ENCODE peak calls at places on chromosomes 5 and 9, in five cellular contexts. One of them, this sample, is unnamed.
A peak's percentile ranks its signal among the peaks of the same experiment; 100 is the strongest.

GRCh38 chr9:19999491-20000057 is 210.7 kb upstream of the SLC24A2 start:
- DNase-seq in GM12878: peak; percentile 92
- DNase-seq in IMR-90: peak; percentile 87
- DNase-seq in A549: no peak
- DNase-seq in HepG2: no peak
- DNase-seq in this sample: no peak

GRCh38 chr5:162209005-162209605 is 141.5 kb downstream of the GABRG2 start:
- DNase-seq in IMR-90: no peak
- DNase-seq in A549: peak; percentile 37
- DNase-seq in HepG2: peak; percentile 25
- DNase-seq in GM12878: peak; percentile 24
- DNase-seq in this sample: peak; percentile 42

GRCh38 chr9:87310827-87311564 is 186.7 kb upstream of the DAPK1 start:
- DNase-seq in HepG2: no peak
- DNase-seq in IMR-90: no peak
- DNase-seq in A549: no peak
- DNase-seq in GM12878: no peak
- DNase-seq in this sample: no peak

GRCh38 chr9:137365552-137366444 is 57.2 kb downstream of the EXD3 start:
- DNase-seq in HepG2: no peak
- DNase-seq in IMR-90: no peak
- DNase-seq in GM12878: no peak
- DNase-seq in A549: no peak
- DNase-seq in this sample: no peak

GRCh38 chr9:127967151-127967809 is 13.5 kb downstream of the EEIG1 start:
- DNase-seq in IMR-90: no peak
- DNase-seq in HepG2: no peak
- DNase-seq in A549: no peak
- DNase-seq in GM12878: no peak
- DNase-seq in this sample: no peak

GRCh38 chr5:115815693-115816225 is 700 bp downstream of the CDO1 start:
- DNase-seq in GM12878: no peak
- DNase-seq in IMR-90: no peak
- DNase-seq in A549: no peak
- DNase-seq in HepG2: no peak
- DNase-seq in this sample: no peak

GRCh38 chr9:77456829-77457437 is 191.2 kb downstream of the GNA14 start:
- DNase-seq in GM12878: no peak
- DNase-seq in IMR-90: peak; percentile 91
- DNase-seq in HepG2: peak; percentile 82
- DNase-seq in A549: peak; percentile 90
- DNase-seq in this sample: peak; percentile 82

GRCh38 chr5:28344803-28345433 is 1306.5 kb upstream of the CDH9 start:
- DNase-seq in GM12878: peak; percentile 0
- DNase-seq in IMR-90: no peak
- DNase-seq in HepG2: peak; percentile 35
- DNase-seq in A549: peak; percentile 45
- DNase-seq in this sample: peak; percentile 15

GRCh38 chr9:124894741-124895170 is 32.8 kb downstream of the ARPC5L start:
- DNase-seq in IMR-90: peak; percentile 55
- DNase-seq in GM12878: no peak
- DNase-seq in A549: peak; percentile 59
- DNase-seq in HepG2: peak; percentile 12
- DNase-seq in this sample: peak; percentile 18

GRCh38 chr5:5605170-5605764 is 182.8 kb downstream of the ICE1 start:
- DNase-seq in IMR-90: no peak
- DNase-seq in HepG2: no peak
- DNase-seq in GM12878: no peak
- DNase-seq in A549: no peak
- DNase-seq in this sample: no peak

GRCh38 chr5:163544041-163544440 is 38.6 kb downstream of the MAT2B start:
- DNase-seq in IMR-90: no peak
- DNase-seq in HepG2: no peak
- DNase-seq in A549: no peak
- DNase-seq in GM12878: no peak
- DNase-seq in this sample: no peak

GRCh38 chr9:94014066-94014654 is 59.0 kb upstream of the BARX1 start:
- DNase-seq in GM12878: no peak
- DNase-seq in IMR-90: peak; percentile 49
- DNase-seq in HepG2: peak; percentile 41
- DNase-seq in A549: peak; percentile 39
- DNase-seq in this sample: peak; percentile 57

GRCh38 chr5:213803-214395 is 4.1 kb downstream of the CCDC127 start:
- DNase-seq in A549: no peak
- DNase-seq in IMR-90: no peak
- DNase-seq in HepG2: no peak
- DNase-seq in GM12878: no peak
- DNase-seq in this sample: no peak

GRCh38 chr5:143434261-143435206 is 31.0 kb upstream of the NR3C1 start:
- DNase-seq in A549: no peak
- DNase-seq in HepG2: no peak
- DNase-seq in IMR-90: no peak
- DNase-seq in GM12878: no peak
- DNase-seq in this sample: no peak

GRCh38 chr5:127406326-127407121 is 110.9 kb upstream of the PRRC1 start:
- DNase-seq in A549: no peak
- DNase-seq in IMR-90: no peak
- DNase-seq in HepG2: no peak
- DNase-seq in GM12878: no peak
- DNase-seq in this sample: no peak

GRCh38 chr9:104868687-104869404 is 59.1 kb downstream of the ABCA1 start:
- DNase-seq in HepG2: no peak
- DNase-seq in IMR-90: peak; percentile 91
- DNase-seq in A549: peak; percentile 55
- DNase-seq in GM12878: no peak
- DNase-seq in this sample: peak; percentile 78

GRCh38 chr9:136742640-136743391 is at the start of gene LCN10:
- DNase-seq in A549: no peak
- DNase-seq in HepG2: peak; percentile 49
- DNase-seq in GM12878: no peak
- DNase-seq in IMR-90: no peak
- DNase-seq in this sample: no peak

GRCh38 chr9:98644011-98644410 is 64.7 kb downstream of the GABBR2 start:
- DNase-seq in IMR-90: peak; percentile 14
- DNase-seq in A549: no peak
- DNase-seq in HepG2: no peak
- DNase-seq in GM12878: no peak
- DNase-seq in this sample: no peak

GRCh38 chr9:2355594-2355993 is 266.0 kb upstream of the VLDLR start:
- DNase-seq in A549: no peak
- DNase-seq in GM12878: no peak
- DNase-seq in IMR-90: no peak
- DNase-seq in HepG2: no peak
- DNase-seq in this sample: no peak

GRCh38 chr5:141637693-141638419 is 1.1 kb downstream of the RELL2 start:
- DNase-seq in GM12878: no peak
- DNase-seq in IMR-90: peak; percentile 37
- DNase-seq in HepG2: peak; percentile 37
- DNase-seq in A549: peak; percentile 25
- DNase-seq in this sample: peak; percentile 31

GRCh38 chr5:5432020-5432707 is 9.7 kb downstream of the ICE1 start:
- DNase-seq in GM12878: no peak
- DNase-seq in HepG2: no peak
- DNase-seq in IMR-90: peak; percentile 75
- DNase-seq in A549: no peak
- DNase-seq in this sample: no peak

GRCh38 chr9:129081388-129081889 is 528 bp downstream of the DOLPP1 start:
- DNase-seq in HepG2: no peak
- DNase-seq in A549: no peak
- DNase-seq in GM12878: peak; percentile 15
- DNase-seq in IMR-90: no peak
- DNase-seq in this sample: peak; percentile 23

GRCh38 chr9:16312962-16313546 is 557.4 kb downstream of the BNC2 start:
- DNase-seq in GM12878: no peak
- DNase-seq in A549: no peak
- DNase-seq in HepG2: no peak
- DNase-seq in IMR-90: no peak
- DNase-seq in this sample: no peak

GRCh38 chr9:87713278-87713989 is 12.5 kb upstream of the CTSL start:
- DNase-seq in HepG2: peak; percentile 62
- DNase-seq in IMR-90: peak; percentile 99
- DNase-seq in A549: peak; percentile 99
- DNase-seq in GM12878: no peak
- DNase-seq in this sample: peak; percentile 19

GRCh38 chr5:116507941-116508655 is 66.5 kb downstream of the SEMA6A start:
- DNase-seq in A549: no peak
- DNase-seq in IMR-90: no peak
- DNase-seq in HepG2: no peak
- DNase-seq in GM12878: no peak
- DNase-seq in this sample: no peak

GRCh38 chr5:154837009-154837881 is 13.2 kb downstream of the FAXDC2 start:
- DNase-seq in IMR-90: no peak
- DNase-seq in HepG2: peak; percentile 73
- DNase-seq in GM12878: no peak
- DNase-seq in A549: no peak
- DNase-seq in this sample: no peak

GRCh38 chr9:107337676-107338590 is 54.9 kb downstream of the RAD23B start:
- DNase-seq in HepG2: no peak
- DNase-seq in A549: no peak
- DNase-seq in IMR-90: no peak
- DNase-seq in GM12878: no peak
- DNase-seq in this sample: no peak

GRCh38 chr5:56585973-56586740 is 229.2 kb upstream of the MAP3K1 start:
- DNase-seq in HepG2: no peak
- DNase-seq in GM12878: no peak
- DNase-seq in A549: no peak
- DNase-seq in IMR-90: peak; percentile 10
- DNase-seq in this sample: no peak

GRCh38 chr9:3342159-3342777 is 183.5 kb downstream of the RFX3 start:
- DNase-seq in A549: no peak
- DNase-seq in GM12878: no peak
- DNase-seq in IMR-90: peak; percentile 89
- DNase-seq in HepG2: no peak
- DNase-seq in this sample: no peak

GRCh38 chr5:177086918-177087706 is 397 bp downstream of the FGFR4 start:
- DNase-seq in HepG2: peak; percentile 96
- DNase-seq in IMR-90: no peak
- DNase-seq in GM12878: peak; percentile 19
- DNase-seq in A549: peak; percentile 90
- DNase-seq in this sample: peak; percentile 92

GRCh38 chr9:121700165-121700830 is 48.9 kb downstream of the DAB2IP start:
- DNase-seq in IMR-90: peak; percentile 48
- DNase-seq in A549: peak; percentile 58
- DNase-seq in GM12878: no peak
- DNase-seq in HepG2: no peak
- DNase-seq in this sample: peak; percentile 34

GRCh38 chr5:138623053-138623452 is 47.9 kb upstream of the HSPA9 start:
- DNase-seq in A549: no peak
- DNase-seq in IMR-90: no peak
- DNase-seq in HepG2: no peak
- DNase-seq in GM12878: no peak
- DNase-seq in this sample: no peak

GRCh38 chr9:113228130-113228665 is 6.9 kb downstream of the SLC31A1 start:
- DNase-seq in A549: no peak
- DNase-seq in GM12878: no peak
- DNase-seq in IMR-90: no peak
- DNase-seq in HepG2: peak; percentile 94
- DNase-seq in this sample: no peak

GRCh38 chr5:83900307-83900706 is 179.7 kb upstream of the HAPLN1 start:
- DNase-seq in GM12878: no peak
- DNase-seq in A549: no peak
- DNase-seq in IMR-90: peak; percentile 30
- DNase-seq in HepG2: no peak
- DNase-seq in this sample: no peak
- TF ChIP-seq BHLHE40 in GM12878: no peak
- TF ChIP-seq BHLHE40 in A549: no peak
- TF ChIP-seq BHLHE40 in IMR-90: no peak
- TF ChIP-seq BHLHE40 in HepG2: no peak
- TF ChIP-seq BHLHE40 in this sample: no peak

GRCh38 chr5:101326766-101327165 is 423.7 kb upstream of the ST8SIA4 start:
- DNase-seq in A549: no peak
- DNase-seq in IMR-90: no peak
- DNase-seq in GM12878: no peak
- DNase-seq in HepG2: no peak
- DNase-seq in this sample: no peak
- TF ChIP-seq BHLHE40 in A549: no peak
- TF ChIP-seq BHLHE40 in IMR-90: no peak
- TF ChIP-seq BHLHE40 in GM12878: no peak
- TF ChIP-seq BHLHE40 in HepG2: no peak
- TF ChIP-seq BHLHE40 in this sample: no peak

DNA sequence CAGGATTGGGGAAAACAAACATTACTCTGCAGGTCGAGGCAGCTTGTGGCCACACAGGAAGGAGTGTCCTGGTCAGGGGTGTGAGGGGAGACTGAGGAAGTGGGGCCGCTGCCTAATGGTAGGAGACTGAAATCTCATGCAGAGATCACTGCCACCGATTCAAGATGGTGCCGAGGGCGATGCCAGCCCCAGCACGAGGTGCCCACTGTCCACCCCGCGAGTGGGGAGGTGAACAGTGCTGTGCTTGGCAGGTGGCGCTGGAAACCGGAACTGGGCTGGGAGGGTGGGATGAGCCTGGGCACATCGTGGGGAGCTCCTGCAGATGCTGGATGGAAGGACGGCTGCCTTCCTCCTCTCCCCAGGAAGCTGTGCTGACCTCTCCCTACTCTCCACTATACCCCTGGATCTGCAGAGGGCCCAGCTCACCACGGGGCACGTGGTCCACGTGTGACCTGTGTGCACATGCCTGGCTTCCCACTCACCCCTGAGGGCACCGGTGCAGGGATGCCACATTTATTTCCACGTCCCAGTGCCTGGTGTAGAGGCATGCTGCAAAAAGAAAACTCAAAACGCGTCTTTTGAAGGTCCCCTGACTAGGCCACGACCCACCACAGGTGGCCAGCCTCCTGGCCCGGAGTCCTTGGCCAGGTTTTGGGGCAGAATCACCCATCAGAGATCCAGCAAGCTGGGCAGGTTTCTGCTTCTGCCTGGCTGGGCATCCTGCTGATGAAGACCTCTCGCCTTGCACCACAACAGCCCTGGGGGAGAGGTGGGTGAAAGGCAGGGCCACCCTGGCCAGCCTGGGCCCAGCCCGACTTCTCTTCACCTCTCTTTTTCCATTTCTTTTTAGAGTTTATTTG is 71.7 kb upstream of the FCN1 start:
- DNase-seq in GM12878: no peak
- DNase-seq in HepG2: no peak
- DNase-seq in IMR-90: no peak
- DNase-seq in A549: no peak
- DNase-seq in this sample: no peak
- TF ChIP-seq BHLHE40 in GM12878: no peak
- TF ChIP-seq BHLHE40 in HepG2: no peak
- TF ChIP-seq BHLHE40 in IMR-90: no peak
- TF ChIP-seq BHLHE40 in A549: no peak
- TF ChIP-seq BHLHE40 in this sample: no peak

GRCh38 chr5:132012385-132013005 is 1.0 kb upstream of the ACSL6 start:
- DNase-seq in HepG2: peak; percentile 51
- DNase-seq in A549: no peak
- DNase-seq in IMR-90: peak; percentile 68
- DNase-seq in GM12878: no peak
- DNase-seq in this sample: peak; percentile 45
- TF ChIP-seq BHLHE40 in HepG2: no peak
- TF ChIP-seq BHLHE40 in A549: no peak
- TF ChIP-seq BHLHE40 in IMR-90: no peak
- TF ChIP-seq BHLHE40 in GM12878: no peak
- TF ChIP-seq BHLHE40 in this sample: no peak

GRCh38 chr9:92763721-92764380 is 782 bp downstream of the BICD2 start:
- DNase-seq in A549: no peak
- DNase-seq in IMR-90: no peak
- DNase-seq in GM12878: no peak
- DNase-seq in HepG2: no peak
- DNase-seq in this sample: peak; percentile 32
- TF ChIP-seq BHLHE40 in A549: no peak
- TF ChIP-seq BHLHE40 in IMR-90: no peak
- TF ChIP-seq BHLHE40 in GM12878: no peak
- TF ChIP-seq BHLHE40 in HepG2: no peak
- TF ChIP-seq BHLHE40 in this sample: no peak

This sample was measured in HEK293T.